ENCODE peak calls at places on chromosomes 3 and 15, in seven cellular contexts. R is SK-N-SH, B is HepG2, A is HCT116, Y is K562, J is GM12878, K is H1. P is an unnamed sample.

GRCh38 chr3:32381922-32382321 is 9.7 kb upstream of the CMTM7 start:
- DNase-seq in Y (no peak), J (no peak), R (no peak), A (no peak), B (no peak), K (no peak), P (no peak)

GRCh38 chr3:115513411-115513800 is 109.9 kb upstream of the GAP43 start:
- DNase-seq in K (no peak), R (no peak), B (no peak), A (no peak), Y (peak), J (no peak), P (no peak)

GRCh38 chr15:65394936-65395335 is 17.1 kb upstream of the IGDCC3 start:
- DNase-seq in A (no peak), K (no peak), J (no peak), Y (no peak), B (no peak), R (no peak), P (no peak)

GRCh38 chr3:107518050-107518449 is 4.7 kb upstream of the BBX start:
- DNase-seq in K (no peak), A (no peak), Y (no peak), R (no peak), B (no peak), J (no peak), P (no peak)

GRCh38 chr3:28467414-28467813 is 118.8 kb upstream of the AZI2 start:
- DNase-seq in K (no peak), B (no peak), R (no peak), Y (no peak), A (no peak), J (no peak), P (no peak)

GRCh38 chr15:74320358-74321247 is 46.8 kb downstream of the CYP11A1 start:
- DNase-seq in A (peak), B (peak), Y (peak), K (no peak), R (peak), J (no peak), P (peak)

GRCh38 chr3:60053518-60054265 is 1003.9 kb upstream of the CFAP20DC start:
- DNase-seq in K (no peak), R (no peak), J (no peak), B (no peak), A (no peak), Y (peak), P (no peak)

GRCh38 chr15:57028176-57028575 is 109.7 kb downstream of the TCF12 start:
- DNase-seq in B (no peak), R (no peak), A (no peak), Y (no peak), J (no peak), K (no peak), P (no peak)

GRCh38 chr3:23675010-23675409 is 130.7 kb upstream of the UBE2E1 start:
- DNase-seq in K (no peak), R (no peak), Y (no peak), B (no peak), A (no peak), J (no peak), P (no peak)

GRCh38 chr3:189267981-189268613 is 96.3 kb downstream of the TPRG1 start:
- DNase-seq in J (no peak), K (no peak), R (no peak), Y (no peak), A (peak), B (peak), P (peak)

GRCh38 chr15:40847225-40847961 is 3.5 kb downstream of the SPINT1 start:
- DNase-seq in Y (peak), B (peak), R (peak), J (peak), K (no peak), A (no peak), P (peak)

GRCh38 chr3:45559560-45560118 is 34.9 kb upstream of the LIMD1 start:
- DNase-seq in Y (no peak), A (no peak), K (no peak), B (no peak), R (no peak), J (no peak), P (no peak)

GRCh38 chr15:94083467-94083991 is 147.8 kb upstream of the MCTP2 start:
- DNase-seq in R (no peak), J (no peak), K (no peak), Y (no peak), B (no peak), A (no peak), P (no peak)

GRCh38 chr3:123481722-123482457 is 33.0 kb upstream of the ADCY5 start:
- DNase-seq in A (no peak), B (no peak), J (no peak), K (no peak), R (no peak), Y (no peak), P (no peak)

GRCh38 chr15:74127255-74127953 is 3.0 kb upstream of the ISLR2 start:
- DNase-seq in J (no peak), B (peak), R (peak), A (peak), K (peak), Y (peak), P (peak)

GRCh38 chr3:15331606-15332404 is 581 bp downstream of the SH3BP5 start:
- DNase-seq in J (no peak), Y (no peak), A (no peak), R (peak), B (no peak), K (no peak), P (peak)

GRCh38 chr15:38593523-38593922 is 28.9 kb upstream of the RASGRP1 start:
- DNase-seq in A (no peak), R (no peak), K (no peak), B (no peak), Y (peak), J (no peak), P (peak)

GRCh38 chr15:38714309-38715072 is 149.9 kb upstream of the RASGRP1 start:
- DNase-seq in A (no peak), R (no peak), J (no peak), K (no peak), Y (no peak), B (no peak), P (no peak)

GRCh38 chr15:67321352-67321751 is 66.8 kb downstream of the IQCH start:
- DNase-seq in B (no peak), J (no peak), A (no peak), R (no peak), K (no peak), Y (no peak), P (no peak)

GRCh38 chr15:35932541-35932940 is 386.6 kb upstream of the DPH6 start:
- DNase-seq in Y (no peak), K (no peak), B (no peak), J (no peak), R (peak), A (no peak), P (no peak)

GRCh38 chr3:160661660-160662059 is 15.3 kb upstream of the ARL14 start:
- DNase-seq in Y (no peak), K (no peak), A (no peak), B (no peak), R (no peak), J (no peak), P (no peak)

GRCh38 chr3:60260546-60260945 is 990.7 kb downstream of the FHIT start:
- DNase-seq in J (no peak), Y (peak), K (no peak), R (no peak), B (no peak), A (no peak), P (no peak)

GRCh38 chr3:195040773-195041520 is 230.0 kb downstream of the XXYLT1 start:
- DNase-seq in B (peak), R (no peak), K (no peak), J (no peak), A (peak), Y (no peak), P (no peak)

GRCh38 chr15:93831641-93832040 is 399.7 kb upstream of the MCTP2 start:
- DNase-seq in J (no peak), Y (no peak), K (no peak), B (no peak), A (no peak), R (no peak), P (no peak)

GRCh38 chr3:102304550-102304949 is 130.3 kb upstream of the ZPLD1 start:
- DNase-seq in A (no peak), K (no peak), J (no peak), Y (no peak), B (no peak), R (no peak), P (no peak)

GRCh38 chr3:120489421-120489820 is 38.6 kb upstream of the FSTL1 start:
- DNase-seq in A (no peak), K (no peak), B (no peak), Y (no peak), R (no peak), J (no peak), P (no peak)

GRCh38 chr3:25673738-25674298 is 9.1 kb upstream of the TOP2B start:
- DNase-seq in A (no peak), Y (no peak), B (no peak), R (no peak), J (no peak), K (no peak), P (no peak)

GRCh38 chr15:63480441-63480821 is 24.0 kb upstream of the USP3 start:
- DNase-seq in J (no peak), Y (no peak), A (no peak), R (no peak), B (peak), K (no peak), P (no peak)

GRCh38 chr3:46943237-46944187 is 33.0 kb downstream of the CCDC12 start:
- DNase-seq in R (no peak), Y (no peak), B (peak), J (no peak), K (no peak), A (peak), P (no peak)

GRCh38 chr15:95616306-95616705 is 714.2 kb upstream of the NR2F2 start:
- DNase-seq in R (no peak), K (no peak), Y (no peak), B (no peak), J (no peak), A (no peak), P (no peak)

GRCh38 chr3:172244011-172244410 is 204.2 kb downstream of the GHSR start:
- DNase-seq in K (no peak), A (peak), Y (no peak), B (no peak), R (no peak), J (no peak), P (peak)

GRCh38 chr3:33074217-33075067 is 22.5 kb downstream of the GLB1 start:
- DNase-seq in K (no peak), A (peak), Y (peak), B (peak), J (no peak), R (peak), P (peak)

GRCh38 chr3:73576995-73577394 is 47.7 kb downstream of the PDZRN3 start:
- DNase-seq in R (no peak), B (no peak), K (no peak), Y (no peak), J (no peak), A (no peak), P (no peak)

GRCh38 chr15:51243774-51244173 is 94.6 kb downstream of the CYP19A1 start:
- DNase-seq in Y (no peak), R (no peak), K (no peak), J (no peak), A (peak), B (peak), P (no peak)

DNA sequence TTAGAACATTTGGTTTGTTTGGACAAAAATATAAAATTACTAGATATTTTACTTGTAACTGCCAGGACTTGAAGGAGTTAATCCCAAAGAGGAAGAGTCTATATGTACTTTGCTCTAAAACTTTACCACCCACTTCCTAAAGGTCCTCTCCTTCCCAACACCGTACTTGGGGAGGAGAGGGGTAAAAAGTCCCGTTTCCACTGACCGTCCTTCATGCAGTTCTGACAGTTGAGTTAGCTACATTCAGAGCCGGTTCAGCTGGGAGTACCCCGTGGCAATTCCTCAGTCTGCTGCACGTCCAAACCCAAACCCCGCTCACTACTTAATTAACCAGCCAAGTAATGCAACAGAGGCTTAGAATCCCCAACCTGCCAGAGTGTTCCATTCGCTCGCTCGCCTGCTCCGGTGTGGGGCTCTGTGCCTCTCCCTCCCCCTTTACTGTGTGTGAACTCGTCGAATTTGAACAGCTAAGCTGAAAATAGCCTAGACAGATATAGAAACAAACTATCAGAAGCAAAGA is 519.7 kb downstream of the FOXP1 start:
- DNase-seq in A (no peak), J (no peak), Y (peak), B (peak), K (no peak), R (peak), P (peak)
- TF ChIP-seq JUND in A (no peak), J (no peak), Y (no peak), B (peak), K (no peak), R (no peak), P (no peak)

GRCh38 chr3:26825454-26825853 is 202.9 kb downstream of the LRRC3B start:
- DNase-seq in K (no peak), Y (no peak), B (no peak), J (no peak), A (no peak), R (no peak), P (no peak)
- TF ChIP-seq JUND in K (no peak), Y (no peak), B (no peak), J (no peak), A (no peak), R (no peak), P (no peak)

GRCh38 chr3:170749185-170749584 is 120.8 kb downstream of the RPL22L1 start:
- DNase-seq in A (no peak), R (no peak), K (no peak), Y (no peak), B (no peak), J (no peak), P (no peak)

GRCh38 chr3:170749765-170750477 is 120.1 kb downstream of the RPL22L1 start:
- DNase-seq in Y (peak), B (no peak), K (no peak), A (no peak), R (no peak), J (no peak), P (no peak)

GRCh38 chr3:170750478-170750830 is 119.5 kb downstream of the RPL22L1 start:
- DNase-seq in K (no peak), J (no peak), B (no peak), Y (peak), R (no peak), A (no peak), P (no peak)

GRCh38 chr3:170745211-170745718 is 124.7 kb downstream of the RPL22L1 start:
- DNase-seq in B (no peak), Y (no peak), R (no peak), A (no peak), K (no peak), J (no peak), P (no peak)

GRCh38 chr3:170746175-170746942 is 123.6 kb downstream of the RPL22L1 start:
- DNase-seq in R (no peak), Y (no peak), J (no peak), A (no peak), K (no peak), B (no peak), P (no peak)
- TF ChIP-seq JUND in R (no peak), Y (no peak), J (no peak), A (no peak), K (no peak), B (no peak), P (no peak)

GRCh38 chr3:12935023-12935860 is 93.9 kb upstream of the RPL32 start:
- DNase-seq in Y (peak), B (no peak), K (no peak), R (no peak), J (no peak), A (no peak), P (no peak)
- TF ChIP-seq JUND in Y (peak), B (no peak), K (no peak), R (no peak), J (no peak), A (no peak), P (no peak)

P was measured in T47D.